ENCODE peak calls at places on chromosome 3, in seven cellular contexts. One of them, this sample, is unnamed.

GRCh38 chr3:10933470-10933957 is 59.0 kb upstream of the SLC6A1 start:
- DNase-seq in NCI-H2081: no peak
- DNase-seq in fibroblast of the conjunctiva: no peak
- DNase-seq in MCF 10A: no peak
- DNase-seq in GM20000: no peak
- DNase-seq in EL: no peak
- DNase-seq in HCT116: no peak
- DNase-seq in this sample: no peak

GRCh38 chr3:64575211-64575844 is 112.5 kb downstream of the ADAMTS9 start:
- DNase-seq in NCI-H2081: no peak
- DNase-seq in fibroblast of the conjunctiva: peak
- DNase-seq in MCF 10A: peak
- DNase-seq in GM20000: peak
- DNase-seq in EL: peak
- DNase-seq in HCT116: peak
- DNase-seq in this sample: no peak

GRCh38 chr3:123791898-123792297 is 92.2 kb downstream of the MYLK start:
- DNase-seq in NCI-H2081: no peak
- DNase-seq in fibroblast of the conjunctiva: peak
- DNase-seq in MCF 10A: no peak
- DNase-seq in GM20000: no peak
- DNase-seq in EL: peak
- DNase-seq in HCT116: no peak
- DNase-seq in this sample: no peak

GRCh38 chr3:142963266-142964149 is at the start of gene PAQR9:
- DNase-seq in NCI-H2081: peak
- DNase-seq in fibroblast of the conjunctiva: no peak
- DNase-seq in MCF 10A: no peak
- DNase-seq in GM20000: peak
- DNase-seq in EL: peak
- DNase-seq in HCT116: no peak
- DNase-seq in this sample: no peak

GRCh38 chr3:12303532-12303931 is 14.7 kb downstream of the PPARG start:
- DNase-seq in NCI-H2081: no peak
- DNase-seq in fibroblast of the conjunctiva: peak
- DNase-seq in MCF 10A: peak
- DNase-seq in GM20000: no peak
- DNase-seq in EL: peak
- DNase-seq in HCT116: no peak
- DNase-seq in this sample: no peak

GRCh38 chr3:31813686-31814085 is 167.4 kb downstream of the OSBPL10 start:
- DNase-seq in NCI-H2081: no peak
- DNase-seq in fibroblast of the conjunctiva: no peak
- DNase-seq in MCF 10A: no peak
- DNase-seq in GM20000: no peak
- DNase-seq in EL: no peak
- DNase-seq in HCT116: no peak
- DNase-seq in this sample: no peak

GRCh38 chr3:94619643-94620042 is 556.8 kb downstream of the NSUN3 start:
- DNase-seq in NCI-H2081: no peak
- DNase-seq in fibroblast of the conjunctiva: no peak
- DNase-seq in MCF 10A: peak
- DNase-seq in GM20000: no peak
- DNase-seq in EL: no peak
- DNase-seq in HCT116: no peak
- DNase-seq in this sample: no peak

GRCh38 chr3:146390006-146390772 is 79.2 kb downstream of the PLSCR2 start:
- DNase-seq in NCI-H2081: no peak
- DNase-seq in fibroblast of the conjunctiva: no peak
- DNase-seq in MCF 10A: no peak
- DNase-seq in GM20000: no peak
- DNase-seq in EL: no peak
- DNase-seq in HCT116: no peak
- DNase-seq in this sample: no peak

GRCh38 chr3:4302747-4303146 is 422 bp upstream of the SETMAR start:
- DNase-seq in NCI-H2081: no peak
- DNase-seq in fibroblast of the conjunctiva: no peak
- DNase-seq in MCF 10A: no peak
- DNase-seq in GM20000: peak
- DNase-seq in EL: no peak
- DNase-seq in HCT116: no peak
- DNase-seq in this sample: no peak

GRCh38 chr3:24519368-24520100 is 24.9 kb upstream of the THRB start:
- DNase-seq in NCI-H2081: no peak
- DNase-seq in fibroblast of the conjunctiva: no peak
- DNase-seq in MCF 10A: no peak
- DNase-seq in GM20000: peak
- DNase-seq in EL: no peak
- DNase-seq in HCT116: no peak
- DNase-seq in this sample: no peak

GRCh38 chr3:101779047-101779807 is at the start of gene NXPE3:
- DNase-seq in NCI-H2081: peak
- DNase-seq in fibroblast of the conjunctiva: peak
- DNase-seq in MCF 10A: peak
- DNase-seq in GM20000: peak
- DNase-seq in EL: peak
- DNase-seq in HCT116: peak
- DNase-seq in this sample: peak

GRCh38 chr3:22495241-22495640 is 707.9 kb upstream of the UBE2E2 start:
- DNase-seq in NCI-H2081: no peak
- DNase-seq in fibroblast of the conjunctiva: no peak
- DNase-seq in MCF 10A: no peak
- DNase-seq in GM20000: no peak
- DNase-seq in EL: no peak
- DNase-seq in HCT116: no peak
- DNase-seq in this sample: no peak

GRCh38 chr3:193782280-193782654 is 189.3 kb downstream of the OPA1 start:
- DNase-seq in NCI-H2081: no peak
- DNase-seq in fibroblast of the conjunctiva: no peak
- DNase-seq in MCF 10A: peak
- DNase-seq in GM20000: no peak
- DNase-seq in EL: peak
- DNase-seq in HCT116: peak
- DNase-seq in this sample: peak

GRCh38 chr3:101827211-101828174 is 21.8 kb upstream of the NFKBIZ start:
- DNase-seq in NCI-H2081: peak
- DNase-seq in fibroblast of the conjunctiva: peak
- DNase-seq in MCF 10A: peak
- DNase-seq in GM20000: peak
- DNase-seq in EL: peak
- DNase-seq in HCT116: peak
- DNase-seq in this sample: peak

This sample was measured in ureter.